ENCODE peak calls at places on chromosomes 1 and 21, in ten cellular contexts. O, H, P, Z, T, S, X, N, W and C are unnamed samples.
A peak's percentile ranks its signal among the peaks of the same experiment; 100 is the strongest.

GRCh38 chr1:27053977-27054376 is 41.3 kb upstream of the TENT5B start:
- DNase-seq in O (no peak), H (no peak), P (no peak), Z (no peak), T (no peak), S (no peak), X (no peak), N (no peak), W (no peak), C (no peak)

GRCh38 chr1:180908084-180908765 is 4.5 kb upstream of the KIAA1614 start:
- DNase-seq in O (no peak), H (no peak), P (no peak), Z (no peak), T (no peak), S (no peak), X (no peak), N (no peak), W (no peak), C (no peak)

GRCh38 chr1:56590520-56591011 is 11.2 kb upstream of the PLPP3 start:
- DNase-seq in O (peak; percentile 41), H (no peak), P (no peak), Z (no peak), T (no peak), S (no peak), X (peak; percentile 54), N (no peak), W (no peak), C (no peak)

GRCh38 chr21:37903396-37903795 is 12.9 kb downstream of the KCNJ6 start:
- DNase-seq in O (no peak), H (no peak), P (no peak), Z (no peak), T (no peak), S (no peak), X (no peak), N (no peak), W (no peak), C (no peak)

GRCh38 chr1:221089273-221089672 is 210.0 kb downstream of the HLX start:
- DNase-seq in O (peak; percentile 67), H (no peak), P (no peak), Z (peak; percentile 61), T (peak; percentile 59), S (no peak), X (peak; percentile 89), N (no peak), W (no peak), C (no peak)

GRCh38 chr1:201254625-201255469 is 28.5 kb upstream of the PKP1 start:
- DNase-seq in O (no peak), H (peak; percentile 25), P (peak; percentile 54), Z (no peak), T (peak; percentile 48), S (peak; percentile 45), X (peak; percentile 98), N (peak; percentile 53), W (peak; percentile 52), C (no peak)

GRCh38 chr1:23354260-23354659 is 10.2 kb upstream of the HNRNPR start:
- DNase-seq in O (no peak), H (no peak), P (no peak), Z (no peak), T (no peak), S (no peak), X (no peak), N (no peak), W (no peak), C (no peak)

GRCh38 chr21:44263768-44264167 is 2.1 kb upstream of the DNMT3L start:
- DNase-seq in O (no peak), H (peak; percentile 4), P (no peak), Z (no peak), T (no peak), S (no peak), X (no peak), N (no peak), W (no peak), C (no peak)

GRCh38 chr1:29821605-29822004 is 585.3 kb downstream of the PTPRU start:
- DNase-seq in O (no peak), H (no peak), P (no peak), Z (no peak), T (no peak), S (no peak), X (no peak), N (no peak), W (no peak), C (no peak)

GRCh38 chr1:232704694-232705680 is 75.1 kb upstream of the SIPA1L2 start:
- DNase-seq in O (peak; percentile 92), H (no peak), P (peak; percentile 6), Z (peak; percentile 91), T (peak; percentile 94), S (peak; percentile 20), X (peak; percentile 94), N (no peak), W (peak; percentile 9), C (peak; percentile 79)

GRCh38 chr1:201181726-201182125 is 8.9 kb upstream of the IGFN1 start:
- DNase-seq in O (no peak), H (no peak), P (no peak), Z (no peak), T (no peak), S (no peak), X (no peak), N (no peak), W (no peak), C (no peak)

GRCh38 chr1:158932171-158932570 is 819 bp downstream of the PYHIN1 start:
- DNase-seq in O (no peak), H (no peak), P (no peak), Z (no peak), T (no peak), S (no peak), X (no peak), N (no peak), W (no peak), C (no peak)

DNA sequence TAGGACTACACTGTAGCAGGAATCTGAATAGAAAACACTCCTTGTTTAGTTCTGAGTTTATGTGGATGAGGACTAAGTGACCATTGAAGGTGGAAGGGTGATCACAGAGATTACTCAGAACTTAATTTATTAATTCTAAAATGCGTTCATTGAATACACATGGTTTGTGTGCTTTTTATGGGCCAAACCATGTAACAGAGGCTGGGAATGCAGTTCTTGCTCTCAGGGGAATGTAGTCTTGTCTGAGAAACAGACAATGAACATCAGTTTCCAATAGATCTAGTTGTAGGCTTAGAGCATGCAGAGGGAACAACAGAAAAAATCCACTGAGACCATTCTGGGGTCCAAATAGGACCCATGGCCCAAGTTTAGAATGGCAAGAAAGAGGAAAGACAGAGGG is 46.0 kb downstream of the ITSN1 start:
- DNase-seq in O (no peak), H (no peak), P (no peak), Z (no peak), T (peak; percentile 69), S (no peak), X (no peak), N (no peak), W (no peak), C (no peak)
- H3K4me1 ChIP-seq in O (peaks cover 12% of the 10 kb centered on the region), H (no peaks in the 10 kb centered on the region), P (peaks cover 38% of the 10 kb centered on the region), Z (peaks cover 9% of the 10 kb centered on the region), T (peaks cover 57% of the 10 kb centered on the region), S (peaks cover 14% of the 10 kb centered on the region), X (peaks cover 16% of the 10 kb centered on the region), N (peaks cover 63% of the 10 kb centered on the region), W (peaks cover 43% of the 10 kb centered on the region), C (peaks cover 26% of the 10 kb centered on the region)

DNA sequence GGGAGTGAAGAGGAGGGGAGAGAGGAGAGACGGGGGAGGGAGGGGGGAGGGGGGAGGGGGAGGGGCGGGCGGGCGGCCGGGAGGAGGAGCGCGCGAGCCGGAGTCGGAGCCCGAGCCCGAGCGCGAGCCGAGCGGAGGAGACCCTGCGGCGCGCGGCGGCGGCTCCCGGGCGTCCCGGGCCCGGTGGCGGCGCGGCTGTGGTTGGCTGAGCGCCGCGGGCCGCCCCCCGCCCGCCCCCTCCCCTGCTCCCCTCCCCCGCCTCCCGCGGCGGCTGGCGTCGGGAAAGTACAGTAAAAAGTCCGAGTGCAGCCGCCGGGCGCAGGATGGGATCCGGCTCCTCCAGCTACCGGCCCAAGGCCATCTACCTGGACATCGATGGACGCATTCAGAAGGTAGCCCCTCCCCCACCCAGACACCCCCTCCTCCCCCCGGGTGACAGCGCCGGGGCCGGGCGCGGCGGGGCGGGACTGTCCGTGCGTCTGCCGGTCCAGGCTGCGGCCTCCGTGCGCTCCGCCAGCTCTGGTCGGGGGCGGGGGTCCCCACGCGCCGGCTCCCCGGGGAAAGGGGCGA is at the start of gene PDE9A:
- DNase-seq in O (no peak), H (peak; percentile 13), P (peak; percentile 63), Z (no peak), T (peak; percentile 21), S (no peak), X (no peak), N (peak; percentile 38), W (no peak), C (no peak)
- H3K4me3 ChIP-seq in O (peak within 1 kb of the TSS; percentile 22), H (peak within 1 kb of the TSS; percentile 61), P (no peak within 1 kb of the TSS), Z (peak within 1 kb of the TSS; percentile 45), T (no peak within 1 kb of the TSS), S (peak within 1 kb of the TSS; percentile 84), X (peak within 1 kb of the TSS; percentile 29), N (peak within 1 kb of the TSS; percentile 87), W (peak within 1 kb of the TSS; percentile 61), C (peak within 1 kb of the TSS; percentile 41)

GRCh38 chr1:167638064-167638463 is 8.0 kb downstream of the RCSD1 start:
- DNase-seq in O (no peak), H (no peak), P (no peak), Z (no peak), T (no peak), S (no peak), X (no peak), N (no peak), W (no peak), C (no peak)

GRCh38 chr1:167641786-167642500 is 11.9 kb downstream of the RCSD1 start:
- DNase-seq in O (no peak), H (no peak), P (no peak), Z (no peak), T (no peak), S (no peak), X (no peak), N (no peak), W (no peak), C (no peak)

GRCh38 chr1:167642501-167642826 is 12.4 kb downstream of the RCSD1 start:
- DNase-seq in O (no peak), H (no peak), P (no peak), Z (no peak), T (no peak), S (no peak), X (no peak), N (no peak), W (no peak), C (no peak)

GRCh38 chr1:167643471-167643870 is 13.4 kb downstream of the RCSD1 start:
- DNase-seq in O (no peak), H (no peak), P (no peak), Z (no peak), T (no peak), S (no peak), X (no peak), N (no peak), W (no peak), C (no peak)

DNA sequence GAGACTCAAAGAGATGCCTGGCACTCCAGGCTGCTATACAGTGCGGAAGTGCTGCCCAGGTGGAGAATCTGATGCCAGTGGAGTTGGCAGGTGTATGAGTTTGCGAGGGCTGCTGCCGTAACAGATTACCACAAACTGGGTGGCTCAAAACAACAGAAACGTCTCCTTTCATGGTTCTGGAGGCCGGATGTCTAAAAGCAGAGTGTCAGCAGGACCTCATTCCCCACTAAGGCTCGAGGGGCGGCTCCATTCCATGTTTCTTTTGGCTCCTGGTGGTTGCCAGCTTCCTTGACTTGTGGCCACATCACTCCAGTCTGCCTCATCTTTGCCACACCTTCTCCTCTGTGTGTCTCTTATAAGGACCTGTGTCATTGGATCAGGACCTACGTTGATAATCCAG is 10.0 kb downstream of the RCSD1 start:
- DNase-seq in O (no peak), H (no peak), P (no peak), Z (no peak), T (no peak), S (no peak), X (no peak), N (no peak), W (no peak), C (no peak)
- H3K4me1 ChIP-seq in O (peaks cover 2% of the 10 kb centered on the region), H (peaks cover 77% of the 10 kb centered on the region), P (no peaks in the 10 kb centered on the region), Z (no peaks in the 10 kb centered on the region), T (no peaks in the 10 kb centered on the region), S (peaks cover 15% of the 10 kb centered on the region), X (peaks cover under 1% of the 10 kb centered on the region), N (peaks cover 29% of the 10 kb centered on the region), W (peaks cover 36% of the 10 kb centered on the region), C (peaks cover 10% of the 10 kb centered on the region)

GRCh38 chr1:61202854-61203603 is 120.7 kb downstream of the NFIA start:
- DNase-seq in O (no peak), H (no peak), P (no peak), Z (peak; percentile 53), T (peak; percentile 53), S (no peak), X (no peak), N (no peak), W (no peak), C (no peak)
- H3K4me3 ChIP-seq in O (peak overlapping the region; percentile 52), H (no peak overlapping the region), P (no peak overlapping the region), Z (peak overlapping the region; percentile 36), T (peak overlapping the region; percentile 76), S (peak overlapping the region; percentile 22), X (no peak overlapping the region), N (no peak overlapping the region), W (no peak overlapping the region), C (peak overlapping the region; percentile 38)